ENCODE peak calls at places on chromosomes 12 and 14, in six cellular contexts. I, J, R, X, O and U are unnamed samples.

GRCh38 chr12:88726806-88727722 is 146.8 kb upstream of the KITLG start:
- DNase-seq in I (no peak), J (no peak), R (peak; percentile 36), X (no peak), O (no peak), U (peak; percentile 2)

GRCh38 chr12:105226219-105226618 is 9.8 kb downstream of the APPL2 start:
- DNase-seq in I (no peak), J (peak; percentile 89), R (peak; percentile 92), X (no peak), O (peak; percentile 93), U (peak; percentile 90)

GRCh38 chr14:71372411-71372838 is 465.2 kb downstream of the PCNX1 start:
- DNase-seq in I (no peak), J (peak; percentile 99), R (peak; percentile 85), X (no peak), O (peak; percentile 75), U (peak; percentile 84)

GRCh38 chr14:34450542-34450915 is 11.5 kb downstream of the SPTSSA start:
- DNase-seq in I (no peak), J (no peak), R (no peak), X (no peak), O (no peak), U (no peak)

GRCh38 chr12:121811434-121812319 is 7.9 kb downstream of the SETD1B start:
- DNase-seq in I (peak; percentile 92), J (peak; percentile 70), R (peak; percentile 71), X (no peak), O (peak; percentile 79), U (peak; percentile 68)

GRCh38 chr12:237026-237815 is 23.3 kb upstream of the SLC6A12 start:
- DNase-seq in I (no peak), J (no peak), R (no peak), X (no peak), O (no peak), U (no peak)

GRCh38 chr12:34395056-34396005 is 373.0 kb downstream of the ALG10 start:
- DNase-seq in I (peak; percentile 26), J (no peak), R (no peak), X (no peak), O (no peak), U (no peak)

GRCh38 chr14:62071029-62071428 is 308.8 kb downstream of the SNAPC1 start:
- DNase-seq in I (no peak), J (no peak), R (no peak), X (no peak), O (no peak), U (no peak)

GRCh38 chr12:120726961-120727360 is 1.3 kb downstream of the ACADS start:
- DNase-seq in I (no peak), J (no peak), R (no peak), X (no peak), O (no peak), U (no peak)
- H3K4me3 ChIP-seq in I (peak overlapping the region; percentile 82), J (no peak overlapping the region), R (no peak overlapping the region), X (no peak overlapping the region), O (no peak overlapping the region), U (no peak overlapping the region)

DNA sequence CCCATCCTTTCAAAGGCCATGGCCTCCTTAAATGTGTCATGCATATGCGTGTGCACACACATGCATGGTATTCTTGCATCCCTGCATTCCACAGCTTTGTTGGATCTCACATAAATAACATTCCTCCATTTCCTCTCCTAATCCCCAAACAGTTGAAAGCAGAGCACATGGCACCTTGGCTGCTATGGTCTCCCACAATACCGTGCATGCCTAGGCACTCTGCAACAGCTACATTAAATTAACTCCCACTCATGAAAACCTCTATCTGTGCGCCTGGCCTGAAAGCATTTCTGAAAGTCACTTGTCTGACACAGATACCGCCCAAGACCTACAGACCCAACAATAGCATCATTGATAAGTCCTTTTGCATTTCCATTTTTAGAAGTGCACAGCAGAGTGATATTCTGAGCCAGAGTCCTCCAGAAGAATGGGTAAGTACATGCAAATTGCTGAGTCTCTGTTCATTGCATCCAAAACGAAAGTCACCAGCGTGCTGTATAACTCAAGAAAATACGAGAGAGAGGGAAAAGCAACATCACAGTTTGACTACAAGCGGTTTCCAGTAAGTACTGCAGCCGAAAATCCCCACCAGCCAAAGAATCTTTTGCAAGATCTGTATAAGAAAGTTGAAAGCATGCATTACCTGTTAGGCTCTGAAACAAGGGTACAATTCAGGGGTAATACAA is 436 bp downstream of the ASB2 start:
- DNase-seq in I (no peak), J (no peak), R (no peak), X (no peak), O (no peak), U (no peak)
- H3K4me3 ChIP-seq in I (no peak overlapping the region), J (no peak overlapping the region), R (no peak overlapping the region), X (no peak overlapping the region), O (no peak overlapping the region), U (no peak overlapping the region)

GRCh38 chr12:108759914-108760313 is 28.6 kb upstream of the CORO1C start:
- DNase-seq in I (no peak), J (no peak), R (no peak), X (no peak), O (no peak), U (no peak)
- H3K4me3 ChIP-seq in I (no peak overlapping the region), J (no peak overlapping the region), R (no peak overlapping the region), X (no peak overlapping the region), O (no peak overlapping the region), U (no peak overlapping the region)

GRCh38 chr14:91414475-91415342 is 2.9 kb downstream of the CCDC88C start:
- DNase-seq in I (no peak), J (no peak), R (no peak), X (no peak), O (no peak), U (no peak)

GRCh38 chr14:91415794-91416743 is 1.6 kb downstream of the CCDC88C start:
- DNase-seq in I (no peak), J (no peak), R (no peak), X (no peak), O (no peak), U (no peak)

GRCh38 chr14:91410781-91411536 is 6.7 kb downstream of the CCDC88C start:
- DNase-seq in I (no peak), J (no peak), R (no peak), X (no peak), O (no peak), U (no peak)

GRCh38 chr14:91412939-91413338 is 4.7 kb downstream of the CCDC88C start:
- DNase-seq in I (no peak), J (no peak), R (no peak), X (no peak), O (no peak), U (no peak)

DNA sequence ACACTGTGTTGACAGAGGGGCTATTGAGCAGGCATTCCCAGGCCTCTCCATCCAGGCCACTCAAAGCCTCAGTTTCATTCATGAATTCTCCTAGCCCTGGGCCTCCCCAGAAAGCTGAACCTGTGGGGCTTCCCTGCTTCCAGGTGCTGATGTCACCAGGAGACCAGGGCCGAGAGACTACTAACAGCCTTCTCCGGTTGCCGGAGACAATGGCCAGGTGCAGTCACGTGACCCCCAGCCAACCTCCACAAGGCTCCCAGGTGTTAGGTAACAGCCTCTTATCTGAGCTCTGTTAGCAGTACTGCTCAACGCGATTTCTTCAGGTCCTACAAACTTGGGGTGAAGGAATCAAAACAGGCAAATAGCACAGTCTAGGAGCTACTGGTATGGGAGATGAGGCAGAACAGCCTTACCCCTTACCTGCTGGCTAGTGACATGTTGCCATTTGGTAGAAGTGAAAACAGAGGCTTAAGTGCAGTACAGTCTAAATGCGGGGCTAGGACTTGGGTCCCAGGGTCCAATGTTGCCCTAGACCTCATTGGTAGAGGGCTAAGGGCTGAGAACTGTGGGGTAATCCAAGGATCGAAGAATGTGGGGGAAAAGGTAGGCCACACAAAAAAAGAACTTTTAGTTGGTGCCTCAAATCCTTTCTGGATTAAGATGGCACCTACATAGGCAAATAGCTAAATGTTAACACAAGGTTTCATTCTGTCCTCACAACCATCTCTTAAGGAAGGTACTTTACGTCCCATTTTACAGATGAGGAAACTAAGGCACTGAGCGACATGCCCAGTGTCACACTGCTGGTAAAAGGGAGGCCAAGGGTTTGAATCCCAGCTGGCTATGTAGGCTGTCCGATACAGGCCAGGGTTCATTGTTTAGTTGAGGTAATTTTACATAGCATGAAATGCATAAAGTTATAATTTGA is 3.8 kb downstream of the CCDC88C start:
- DNase-seq in I (peak; percentile 95), J (no peak), R (no peak), X (no peak), O (no peak), U (no peak)
- H3K4me3 ChIP-seq in I (no peak overlapping the region), J (no peak overlapping the region), R (no peak overlapping the region), X (no peak overlapping the region), O (no peak overlapping the region), U (no peak overlapping the region)